ENCODE peak calls at places on chromosomes 11 and 22, in five cellular contexts. F is GM10248, M is fibroblast of mammary gland, H is endothelial cell, L is cardiac muscle cell. D is an unnamed sample.

GRCh38 chr11:119368121-119369034 is 13.1 kb downstream of the USP2 start:
- DNase-seq in F (no peak), M (peak), H (no peak), L (peak), D (no peak)

GRCh38 chr11:124897681-124898680 is at the start of gene ROBO4:
- DNase-seq in F (peak), M (peak), H (peak), L (peak), D (no peak)

GRCh38 chr11:60880635-60881282 is 13.4 kb downstream of the ZP1 start:
- DNase-seq in F (no peak), M (no peak), H (no peak), L (no peak), D (no peak)

GRCh38 chr11:66231561-66231960 is 36.9 kb upstream of the RAB1B start:
- DNase-seq in F (no peak), M (no peak), H (no peak), L (no peak), D (no peak)

GRCh38 chr11:17612221-17613188 is 65.4 kb downstream of the OTOG start:
- DNase-seq in F (no peak), M (no peak), H (no peak), L (no peak), D (no peak)

GRCh38 chr11:2588809-2589537 is 110.8 kb downstream of the KCNQ1OT1 start:
- DNase-seq in F (peak), M (no peak), H (peak), L (no peak), D (no peak)

GRCh38 chr11:12841946-12842630 is 167.0 kb upstream of the RASSF10 start:
- DNase-seq in F (no peak), M (peak), H (peak), L (peak), D (no peak)

GRCh38 chr11:93051181-93051580 is 81.7 kb downstream of the MTNR1B start:
- DNase-seq in F (no peak), M (peak), H (no peak), L (peak), D (no peak)

GRCh38 chr11:65501530-65502273 is 2.9 kb downstream of the MALAT1 start:
- DNase-seq in F (no peak), M (peak), H (no peak), L (peak), D (no peak)

GRCh38 chr11:112339566-112339965 is 78.9 kb upstream of the PLET1 start:
- DNase-seq in F (no peak), M (no peak), H (no peak), L (no peak), D (no peak)

GRCh38 chr11:96098511-96099241 is 174.8 kb upstream of the MTMR2 start:
- DNase-seq in F (no peak), M (peak), H (no peak), L (peak), D (no peak)

GRCh38 chr22:44825310-44826150 is 73.2 kb downstream of the ARHGAP8 start:
- DNase-seq in F (no peak), M (no peak), H (no peak), L (no peak), D (no peak)

GRCh38 chr11:1327064-1327460 is 17.6 kb upstream of the TOLLIP start:
- DNase-seq in F (no peak), M (no peak), H (no peak), L (no peak), D (no peak)

GRCh38 chr11:35413568-35413967 is 5.8 kb downstream of the SLC1A2 start:
- DNase-seq in F (no peak), M (no peak), H (no peak), L (no peak), D (no peak)

GRCh38 chr11:17745032-17745772 is 10.6 kb downstream of the KCNC1 start:
- DNase-seq in F (no peak), M (no peak), H (no peak), L (no peak), D (peak)

GRCh38 chr11:76632492-76632891 is 38.1 kb downstream of the LRRC32 start:
- DNase-seq in F (no peak), M (no peak), H (no peak), L (no peak), D (no peak)

GRCh38 chr11:121348220-121348875 is 55.8 kb downstream of the SC5D start:
- DNase-seq in F (no peak), M (no peak), H (no peak), L (no peak), D (no peak)

GRCh38 chr22:36586250-36586649 is 57.3 kb upstream of the EIF3D start:
- DNase-seq in F (no peak), M (no peak), H (no peak), L (no peak), D (no peak)

GRCh38 chr11:2531987-2532703 is 87.3 kb downstream of the KCNQ1 start:
- DNase-seq in F (no peak), M (no peak), H (no peak), L (no peak), D (peak)

GRCh38 chr11:119347242-119347641 is 737 bp upstream of the MFRP start:
- DNase-seq in F (no peak), M (peak), H (no peak), L (no peak), D (no peak)

GRCh38 chr11:64605656-64606585 is 14.9 kb downstream of the SLC22A12 start:
- DNase-seq in F (no peak), M (no peak), H (no peak), L (no peak), D (no peak)

GRCh38 chr11:66478823-66479740 is 1.2 kb upstream of the DPP3 start:
- DNase-seq in F (peak), M (peak), H (no peak), L (peak), D (no peak)

GRCh38 chr22:19592464-19592863 is 68.3 kb upstream of the CLDN5 start:
- DNase-seq in F (no peak), M (no peak), H (no peak), L (no peak), D (no peak)

GRCh38 chr11:102724904-102725515 is at the start of gene MMP8:
- DNase-seq in F (no peak), M (no peak), H (no peak), L (peak), D (no peak)

GRCh38 chr11:7575841-7576451 is 62.1 kb downstream of the PPFIBP2 start:
- DNase-seq in F (no peak), M (no peak), H (no peak), L (no peak), D (no peak)

GRCh38 chr11:7576671-7577225 is 62.9 kb downstream of the PPFIBP2 start:
- DNase-seq in F (no peak), M (peak), H (no peak), L (peak), D (no peak)

GRCh38 chr11:7577883-7578242 is 64.1 kb downstream of the PPFIBP2 start:
- DNase-seq in F (no peak), M (peak), H (peak), L (peak), D (no peak)

GRCh38 chr11:7578276-7578955 is 64.6 kb downstream of the PPFIBP2 start:
- DNase-seq in F (no peak), M (peak), H (no peak), L (no peak), D (no peak)

GRCh38 chr11:7577226-7577882 is 63.6 kb downstream of the PPFIBP2 start:
- DNase-seq in F (no peak), M (peak), H (no peak), L (peak), D (no peak)
- TF ChIP-seq CTCF in F (no peak), M (no peak), H (no peak), L (no peak), D (no peak)

GRCh38 chr11:69012092-69013008 is 696 bp downstream of the MRGPRF start:
- DNase-seq in F (no peak), M (peak), H (no peak), L (peak), D (no peak)
- TF ChIP-seq CTCF in F (no peak), M (no peak), H (no peak), L (no peak), D (no peak)

DNA sequence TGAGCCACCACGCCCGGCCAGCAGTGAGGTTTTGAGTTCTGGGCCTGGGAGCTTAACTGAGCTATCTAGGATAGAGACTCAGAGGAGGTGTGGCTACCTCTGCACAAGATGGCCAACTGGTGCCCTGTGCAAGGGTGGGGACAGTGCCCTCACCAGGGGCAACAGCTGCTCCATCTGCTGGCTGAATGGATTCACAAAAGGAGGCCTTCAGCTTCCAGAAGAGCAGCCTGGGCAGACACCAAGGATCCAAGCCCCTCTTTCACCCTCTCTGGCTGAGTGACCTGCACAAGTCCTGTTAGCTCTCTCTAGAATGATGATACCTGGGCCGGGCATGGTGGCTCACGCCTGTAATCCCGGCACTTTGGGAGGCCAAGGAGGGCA is 33.5 kb upstream of the BAIAP2L2 start:
- DNase-seq in F (no peak), M (no peak), H (no peak), L (no peak), D (no peak)
- TF ChIP-seq CTCF in F (no peak), M (no peak), H (no peak), L (no peak), D (no peak)

DNA sequence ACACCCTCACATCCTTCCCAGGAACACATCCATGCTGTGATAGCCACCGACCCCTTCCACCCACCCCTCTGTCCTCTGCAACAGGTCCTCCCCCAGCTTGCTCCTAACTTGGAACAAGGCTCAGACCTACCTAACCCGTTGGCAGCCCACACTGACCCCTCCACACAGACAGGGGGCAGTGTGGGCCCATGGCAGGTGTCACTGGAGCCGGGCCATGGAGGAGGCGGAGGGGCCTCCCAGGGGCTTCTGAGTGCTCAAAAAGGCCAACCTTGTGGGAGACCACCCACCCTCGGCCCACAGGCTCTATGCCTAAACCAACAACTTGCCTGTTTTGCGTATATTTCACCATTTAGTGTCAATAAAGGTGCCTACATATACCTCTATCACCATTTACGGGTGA is 57.0 kb downstream of the CERK start:
- DNase-seq in F (peak), M (no peak), H (peak), L (no peak), D (no peak)
- TF ChIP-seq CTCF in F (peak), M (peak), H (peak), L (peak), D (no peak)

GRCh38 chr11:32215157-32215556 is 124.3 kb downstream of the RCN1 start:
- DNase-seq in F (no peak), M (no peak), H (no peak), L (no peak), D (no peak)
- TF ChIP-seq CTCF in F (no peak), M (no peak), H (no peak), L (no peak), D (no peak)

GRCh38 chr11:72556433-72556832 is 117.8 kb downstream of the PDE2A start:
- DNase-seq in F (no peak), M (no peak), H (no peak), L (no peak), D (no peak)

GRCh38 chr11:72548481-72548880 is 114.2 kb upstream of the CLPB start:
- DNase-seq in F (no peak), M (peak), H (no peak), L (no peak), D (no peak)

GRCh38 chr11:72552399-72552910 is 118.1 kb upstream of the CLPB start:
- DNase-seq in F (no peak), M (no peak), H (no peak), L (no peak), D (no peak)

GRCh38 chr11:72551571-72551970 is 117.2 kb upstream of the CLPB start:
- DNase-seq in F (no peak), M (no peak), H (no peak), L (no peak), D (no peak)

GRCh38 chr11:72553748-72554147 is 119.4 kb upstream of the CLPB start:
- DNase-seq in F (no peak), M (no peak), H (no peak), L (peak), D (no peak)
- TF ChIP-seq CTCF in F (peak), M (no peak), H (no peak), L (peak), D (no peak)

D was measured in glutamatergic neuron.